ENCODE peak calls at places on chromosomes 4 and X, in ten cellular contexts. J is fibroblast of the aortic adventitia, E is NCI-H1105, G is AG08395, X is mesothelial cell of epicardium, I is left ventricle myocardium superior, D is right lobe of liver, L is fibroblast of lung, R is mammary epithelial cell, S is amniotic epithelial cell. U is an unnamed sample.

GRCh38 chr4:2750719-2751605 is 5.2 kb downstream of the TNIP2 start:
- DNase-seq in D (no peak), X (no peak), J (no peak), L (no peak), E (no peak), S (no peak), G (no peak), I (no peak), R (no peak), U (peak)

GRCh38 chr4:149057594-149057993 is 615.4 kb upstream of the NR3C2 start:
- DNase-seq in R (no peak), S (no peak), L (no peak), X (no peak), J (no peak), E (no peak), G (no peak), I (no peak), D (no peak), U (no peak)

GRCh38 chrX:68249401-68249831 is 183.9 kb downstream of the OPHN1 start:
- DNase-seq in L (peak), S (no peak), E (no peak), X (no peak), G (no peak), R (no peak), J (peak), D (no peak), I (peak), U (no peak)

GRCh38 chr4:20393486-20394100 is 141.9 kb downstream of the SLIT2 start:
- DNase-seq in J (peak), E (no peak), S (peak), G (no peak), I (no peak), X (no peak), R (no peak), L (no peak), D (no peak), U (no peak)

GRCh38 chrX:29911673-29912072 is 303.7 kb upstream of the MAGEB2 start:
- DNase-seq in L (no peak), X (no peak), D (no peak), G (no peak), R (no peak), E (no peak), J (peak), S (no peak), I (no peak), U (no peak)

GRCh38 chrX:141701081-141701480 is 2.5 kb upstream of the SPANXD start:
- DNase-seq in J (no peak), R (peak), D (no peak), I (no peak), E (no peak), S (peak), X (no peak), G (no peak), L (no peak), U (no peak)

GRCh38 chr4:24690436-24690835 is 104.9 kb upstream of the SOD3 start:
- DNase-seq in E (no peak), D (no peak), L (peak), G (peak), J (peak), X (no peak), R (no peak), I (no peak), S (peak), U (no peak)

GRCh38 chrX:134548844-134549205 is 88.9 kb downstream of the HPRT1 start:
- DNase-seq in X (no peak), R (no peak), D (no peak), G (no peak), E (no peak), J (no peak), I (no peak), S (no peak), L (no peak), U (no peak)

GRCh38 chr4:124953059-124953850 is 240.7 kb upstream of the ANKRD50 start:
- DNase-seq in R (peak), E (no peak), S (peak), J (peak), G (peak), D (no peak), L (peak), I (no peak), X (no peak), U (peak)

GRCh38 chrX:19571708-19572107 is 56.4 kb upstream of the MAP3K15 start:
- DNase-seq in I (no peak), E (no peak), G (no peak), J (no peak), X (no peak), D (no peak), R (no peak), L (no peak), S (no peak), U (no peak)

GRCh38 chr4:121938282-121939092 is 13.4 kb downstream of the TRPC3 start:
- DNase-seq in D (no peak), I (no peak), X (no peak), R (no peak), G (no peak), E (no peak), J (no peak), S (peak), L (no peak), U (peak)

GRCh38 chrX:85851418-85851817 is 195.9 kb downstream of the CHM start:
- DNase-seq in J (no peak), D (peak), E (no peak), S (peak), X (no peak), G (no peak), R (peak), I (no peak), L (peak), U (peak)

GRCh38 chr4:185717018-185717726 is 94.8 kb downstream of the SORBS2 start:
- DNase-seq in L (no peak), J (no peak), I (peak), G (no peak), R (no peak), S (no peak), D (no peak), X (no peak), E (no peak), U (no peak)

GRCh38 chrX:41066391-41066790 is 18.9 kb upstream of the USP9X start:
- DNase-seq in X (no peak), J (no peak), D (no peak), L (no peak), S (no peak), I (no peak), G (no peak), E (no peak), R (peak), U (no peak)

GRCh38 chr4:186746581-186746980 is 22.9 kb upstream of the FAT1 start:
- DNase-seq in D (no peak), S (peak), E (no peak), L (no peak), I (no peak), G (no peak), R (peak), J (no peak), X (no peak), U (peak)

GRCh38 chr4:147884536-147884935 is 152.6 kb downstream of the ARHGAP10 start:
- DNase-seq in J (no peak), E (no peak), G (no peak), I (no peak), S (no peak), R (no peak), L (no peak), D (no peak), X (no peak), U (no peak)

GRCh38 chr4:177441061-177441802 is 1.0 kb downstream of the AGA start:
- DNase-seq in D (no peak), E (no peak), R (peak), L (peak), G (no peak), J (peak), I (no peak), S (no peak), X (no peak), U (peak)

GRCh38 chrX:37350034-37350365 is 836 bp downstream of the PRRG1 start:
- DNase-seq in E (no peak), G (no peak), X (no peak), I (no peak), S (no peak), D (peak), R (peak), J (peak), L (peak), U (peak)

GRCh38 chr4:126939401-126939800 is 693.4 kb upstream of the INTU start:
- DNase-seq in D (no peak), S (peak), E (no peak), G (peak), X (no peak), I (no peak), L (peak), J (peak), R (peak), U (peak)

GRCh38 chrX:21728276-21728968 is 29.5 kb downstream of the SMPX start:
- DNase-seq in L (no peak), I (no peak), R (no peak), E (no peak), S (peak), X (no peak), G (no peak), D (no peak), J (no peak), U (no peak)

GRCh38 chr4:101952985-101953384 is 162.5 kb downstream of the BANK1 start:
- DNase-seq in R (no peak), S (peak), G (no peak), D (no peak), E (no peak), X (no peak), I (no peak), J (no peak), L (no peak), U (no peak)